ENCODE peak calls at places on chromosomes 1 and 21, in seven cellular contexts. H is HL-60, V is OCI-LY7, F is MM.1S, Z is choroid plexus epithelial cell, Y is foreskin fibroblast, Q is fibroblast of villous mesenchyme. T is an unnamed sample.

GRCh38 chr21:46079357-46080170 is 18.3 kb upstream of the COL6A2 start:
- DNase-seq in H (no peak), V (no peak), F (no peak), Z (peak; percentile 40), Y (peak; percentile 98), Q (peak; percentile 84), T (peak; percentile 87)

GRCh38 chr1:167472729-167473529 is 45.4 kb downstream of the CD247 start:
- DNase-seq in H (no peak), V (no peak), F (no peak), Z (no peak), Y (no peak), Q (no peak), T (no peak)

GRCh38 chr1:167120899-167121298 is 27.0 kb downstream of the STYXL2 start:
- DNase-seq in H (no peak), V (no peak), F (no peak), Z (no peak), Y (no peak), Q (no peak), T (no peak)

GRCh38 chr1:68384321-68384813 is 65.4 kb downstream of the RPE65 start:
- DNase-seq in H (no peak), V (no peak), F (no peak), Z (peak; percentile 99), Y (peak; percentile 98), Q (peak; percentile 98), T (peak; percentile 99)

GRCh38 chr1:36034692-36035091 is 49.2 kb upstream of the TEKT2 start:
- DNase-seq in H (peak; percentile 93), V (no peak), F (no peak), Z (peak; percentile 81), Y (peak; percentile 33), Q (peak; percentile 45), T (peak; percentile 80)

GRCh38 chr1:178664278-178664677 is 60.8 kb upstream of the RALGPS2 start:
- DNase-seq in H (peak; percentile 60), V (peak; percentile 85), F (no peak), Z (no peak), Y (no peak), Q (no peak), T (no peak)

GRCh38 chr21:41670056-41670805 is 96.6 kb downstream of the RIPK4 start:
- DNase-seq in H (no peak), V (no peak), F (no peak), Z (no peak), Y (no peak), Q (no peak), T (no peak)

GRCh38 chr1:10646347-10646861 is 150.0 kb downstream of the CASZ1 start:
- DNase-seq in H (peak; percentile 5), V (peak; percentile 8), F (no peak), Z (peak; percentile 82), Y (peak; percentile 77), Q (peak; percentile 56), T (peak; percentile 51)

GRCh38 chr1:22024485-22025367 is 23.3 kb downstream of the CELA3A start:
- DNase-seq in H (peak; percentile 58), V (peak; percentile 80), F (peak; percentile 76), Z (peak; percentile 93), Y (peak; percentile 81), Q (peak; percentile 88), T (peak; percentile 83)

GRCh38 chr1:25819496-25820246 is at the start of gene MTFR1L:
- DNase-seq in H (peak; percentile 93), V (peak; percentile 92), F (peak; percentile 94), Z (peak; percentile 72), Y (peak; percentile 90), Q (peak; percentile 72), T (peak; percentile 77)

GRCh38 chr1:25818569-25818968 is 1.2 kb upstream of the MTFR1L start:
- DNase-seq in H (no peak), V (no peak), F (no peak), Z (no peak), Y (no peak), Q (no peak), T (no peak)

GRCh38 chr1:25820247-25821111 is 725 bp downstream of the MTFR1L start:
- DNase-seq in H (peak; percentile 73), V (peak; percentile 89), F (peak; percentile 73), Z (peak; percentile 65), Y (peak; percentile 79), Q (peak; percentile 74), T (peak; percentile 53)

GRCh38 chr1:25816112-25816718 is 3.5 kb upstream of the MTFR1L start:
- DNase-seq in H (no peak), V (no peak), F (no peak), Z (no peak), Y (no peak), Q (no peak), T (no peak)

GRCh38 chr1:25817840-25818501 is 1.8 kb upstream of the MTFR1L start:
- DNase-seq in H (no peak), V (no peak), F (no peak), Z (no peak), Y (peak; percentile 43), Q (no peak), T (no peak)
- TF ChIP-seq CTCF in H (no peak), V (peak; percentile 61), F (no peak), Z (peak; percentile 37), Y (peak; percentile 11), Q (peak; percentile 2), T (no peak)

GRCh38 chr1:33257388-33257758 is 1.1 kb downstream of the ZNF362 start:
- DNase-seq in H (no peak), V (no peak), F (no peak), Z (no peak), Y (peak; percentile 52), Q (no peak), T (no peak)

GRCh38 chr1:33259879-33260278 is 3.6 kb downstream of the ZNF362 start:
- DNase-seq in H (no peak), V (no peak), F (no peak), Z (no peak), Y (no peak), Q (no peak), T (no peak)

GRCh38 chr1:33260435-33260980 is 4.2 kb downstream of the ZNF362 start:
- DNase-seq in H (no peak), V (no peak), F (no peak), Z (no peak), Y (no peak), Q (no peak), T (no peak)

GRCh38 chr1:33257759-33258712 is 1.7 kb downstream of the ZNF362 start:
- DNase-seq in H (no peak), V (peak; percentile 41), F (no peak), Z (peak; percentile 19), Y (peak; percentile 28), Q (no peak), T (peak; percentile 10)

DNA sequence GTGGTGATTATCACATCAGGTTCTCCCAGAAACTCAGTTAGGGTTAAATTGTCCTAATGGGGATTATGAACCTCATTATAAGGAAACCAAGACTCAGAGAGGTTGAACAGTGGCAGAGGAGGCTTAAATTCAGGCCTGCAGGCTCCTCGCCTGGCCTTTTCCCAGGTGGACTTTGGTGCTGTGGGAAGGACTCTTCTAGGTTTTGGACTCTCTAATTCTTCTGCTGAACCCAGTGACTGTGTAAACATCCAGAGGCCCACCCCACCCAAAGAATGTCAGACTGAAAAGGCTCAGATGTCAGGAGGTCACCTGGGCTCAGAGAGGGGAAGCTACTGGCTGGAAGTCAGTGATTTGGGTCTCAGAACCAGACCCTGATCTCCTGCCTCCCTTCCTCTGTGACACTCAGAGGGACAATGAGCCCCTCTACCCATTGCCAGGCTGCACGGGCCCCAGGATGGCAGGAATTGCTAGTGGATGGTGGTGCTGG is 2.5 kb downstream of the ZNF362 start:
- DNase-seq in H (no peak), V (no peak), F (no peak), Z (no peak), Y (no peak), Q (no peak), T (no peak)
- H3K4me3 ChIP-seq in H (no peak overlapping the region), V (no peak overlapping the region), F (no peak overlapping the region), Z (no peak overlapping the region), Y (no peak overlapping the region), Q (no peak overlapping the region), T (no peak overlapping the region)

GRCh38 chr1:226569879-226570547 is 21.4 kb downstream of the STUM start:
- DNase-seq in H (no peak), V (peak; percentile 67), F (no peak), Z (no peak), Y (no peak), Q (no peak), T (no peak)

GRCh38 chr1:226565476-226565875 is 16.9 kb downstream of the STUM start:
- DNase-seq in H (no peak), V (no peak), F (no peak), Z (no peak), Y (no peak), Q (no peak), T (no peak)

GRCh38 chr1:226566234-226566633 is 17.7 kb downstream of the STUM start:
- DNase-seq in H (no peak), V (no peak), F (no peak), Z (no peak), Y (no peak), Q (no peak), T (no peak)

GRCh38 chr1:226568975-226569741 is 20.6 kb downstream of the STUM start:
- DNase-seq in H (no peak), V (no peak), F (no peak), Z (no peak), Y (no peak), Q (no peak), T (no peak)

GRCh38 chr1:226568077-226568831 is 19.7 kb downstream of the STUM start:
- DNase-seq in H (no peak), V (peak; percentile 19), F (no peak), Z (no peak), Y (peak; percentile 24), Q (no peak), T (peak; percentile 60)
- TF ChIP-seq CTCF in H (no peak), V (peak; percentile 58), F (peak; percentile 25), Z (peak; percentile 43), Y (peak; percentile 11), Q (peak; percentile 33), T (peak; percentile 15)

GRCh38 chr1:205446828-205447227 is 9.0 kb downstream of the BLACAT1 start:
- DNase-seq in H (no peak), V (no peak), F (no peak), Z (no peak), Y (no peak), Q (no peak), T (peak; percentile 88)

GRCh38 chr1:205443585-205444299 is 12.1 kb downstream of the BLACAT1 start:
- DNase-seq in H (no peak), V (no peak), F (no peak), Z (no peak), Y (no peak), Q (no peak), T (no peak)

GRCh38 chr1:205444300-205444930 is 11.4 kb downstream of the BLACAT1 start:
- DNase-seq in H (no peak), V (no peak), F (no peak), Z (no peak), Y (no peak), Q (peak; percentile 7), T (no peak)

GRCh38 chr1:205445653-205445955 is 10.2 kb downstream of the BLACAT1 start:
- DNase-seq in H (no peak), V (no peak), F (no peak), Z (no peak), Y (no peak), Q (no peak), T (no peak)

DNA sequence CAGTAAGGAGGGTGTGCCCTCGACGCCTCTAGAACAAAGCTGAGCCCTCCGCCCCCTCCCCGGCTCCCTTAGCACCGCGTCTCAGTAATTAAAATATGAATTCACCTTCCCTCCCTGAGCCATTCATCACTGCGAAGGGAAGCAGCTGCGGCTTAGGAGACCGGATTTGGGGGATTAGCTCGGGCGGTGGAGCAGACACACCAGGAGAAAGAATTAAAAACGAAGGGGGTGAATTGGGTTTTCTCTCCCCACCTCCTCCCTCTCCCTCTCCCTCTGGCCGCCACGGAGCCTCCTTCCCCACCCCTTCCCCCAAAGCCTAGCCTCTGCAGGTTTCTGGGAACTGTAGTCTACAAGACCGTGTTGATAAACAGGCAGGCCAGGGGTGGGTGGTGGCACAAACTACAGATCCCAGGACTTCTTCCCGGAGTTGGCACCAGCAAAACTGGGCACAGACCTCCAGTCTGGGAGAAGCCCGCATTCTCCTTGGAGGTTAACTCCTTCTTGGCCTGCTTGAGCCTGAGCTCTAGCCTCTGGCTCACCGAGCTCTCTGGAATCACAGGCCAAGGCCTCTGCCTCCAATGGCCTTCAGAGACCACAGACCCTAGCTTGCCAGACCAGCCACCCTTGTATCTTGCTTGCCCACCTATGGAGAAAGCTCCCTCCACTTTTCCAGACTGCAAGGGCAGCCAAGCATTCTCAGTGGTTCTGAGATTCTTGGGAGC is 10.8 kb downstream of the BLACAT1 start:
- DNase-seq in H (no peak), V (peak; percentile 72), F (no peak), Z (no peak), Y (no peak), Q (peak; percentile 63), T (peak; percentile 86)
- H3K4me3 ChIP-seq in H (no peak overlapping the region), V (peak overlapping the region; percentile 30), F (no peak overlapping the region), Z (no peak overlapping the region), Y (no peak overlapping the region), Q (no peak overlapping the region), T (peak overlapping the region; percentile 25)

T was measured in cardiac fibroblast.